ENCODE peak calls at places on chromosome 7, in ten cellular contexts. One of them, this sample, is unnamed.

GRCh38 chr7:1562611-1563051 is 6.6 kb upstream of the TMEM184A start:
- DNase-seq in mucosa of descending colon: peak
- DNase-seq in uterus: no peak
- DNase-seq in thyroid gland: no peak
- DNase-seq in endodermal cell: no peak
- DNase-seq in AG09309: no peak
- DNase-seq in astrocyte of the spinal cord: no peak
- DNase-seq in neural crest cell: no peak
- DNase-seq in GM10248: no peak
- DNase-seq in neural progenitor cell: no peak
- DNase-seq in this sample: no peak

GRCh38 chr7:25829663-25830062 is 322.3 kb upstream of the NFE2L3 start:
- DNase-seq in mucosa of descending colon: no peak
- DNase-seq in uterus: no peak
- DNase-seq in thyroid gland: no peak
- DNase-seq in endodermal cell: no peak
- DNase-seq in AG09309: no peak
- DNase-seq in astrocyte of the spinal cord: no peak
- DNase-seq in neural crest cell: no peak
- DNase-seq in GM10248: no peak
- DNase-seq in neural progenitor cell: no peak
- DNase-seq in this sample: no peak

GRCh38 chr7:117251687-117252086 is 71.2 kb downstream of the WNT2 start:
- DNase-seq in mucosa of descending colon: no peak
- DNase-seq in uterus: no peak
- DNase-seq in thyroid gland: no peak
- DNase-seq in endodermal cell: no peak
- DNase-seq in AG09309: peak
- DNase-seq in astrocyte of the spinal cord: peak
- DNase-seq in neural crest cell: no peak
- DNase-seq in GM10248: no peak
- DNase-seq in neural progenitor cell: no peak
- DNase-seq in this sample: no peak

GRCh38 chr7:158815046-158815445 is 14.3 kb downstream of the ESYT2 start:
- DNase-seq in mucosa of descending colon: no peak
- DNase-seq in uterus: no peak
- DNase-seq in thyroid gland: peak
- DNase-seq in endodermal cell: peak
- DNase-seq in AG09309: no peak
- DNase-seq in astrocyte of the spinal cord: peak
- DNase-seq in neural crest cell: no peak
- DNase-seq in GM10248: no peak
- DNase-seq in neural progenitor cell: peak
- DNase-seq in this sample: no peak

GRCh38 chr7:130490888-130491771 is 755 bp upstream of the MEST start:
- DNase-seq in mucosa of descending colon: peak
- DNase-seq in uterus: peak
- DNase-seq in thyroid gland: peak
- DNase-seq in endodermal cell: peak
- DNase-seq in AG09309: no peak
- DNase-seq in astrocyte of the spinal cord: peak
- DNase-seq in neural crest cell: peak
- DNase-seq in GM10248: peak
- DNase-seq in neural progenitor cell: peak
- DNase-seq in this sample: no peak

GRCh38 chr7:140358771-140359095 is 39.6 kb downstream of the SLC37A3 start:
- DNase-seq in mucosa of descending colon: no peak
- DNase-seq in uterus: no peak
- DNase-seq in thyroid gland: no peak
- DNase-seq in endodermal cell: no peak
- DNase-seq in AG09309: no peak
- DNase-seq in astrocyte of the spinal cord: no peak
- DNase-seq in neural crest cell: no peak
- DNase-seq in GM10248: no peak
- DNase-seq in neural progenitor cell: no peak
- DNase-seq in this sample: no peak

GRCh38 chr7:107966701-107967100 is 36.3 kb downstream of the LAMB1 start:
- DNase-seq in mucosa of descending colon: no peak
- DNase-seq in uterus: no peak
- DNase-seq in thyroid gland: no peak
- DNase-seq in endodermal cell: peak
- DNase-seq in AG09309: no peak
- DNase-seq in astrocyte of the spinal cord: peak
- DNase-seq in neural crest cell: no peak
- DNase-seq in GM10248: no peak
- DNase-seq in neural progenitor cell: peak
- DNase-seq in this sample: peak

GRCh38 chr7:107043916-107044346 is 574 bp upstream of the PRKAR2B start:
- DNase-seq in mucosa of descending colon: no peak
- DNase-seq in uterus: no peak
- DNase-seq in thyroid gland: no peak
- DNase-seq in endodermal cell: no peak
- DNase-seq in AG09309: no peak
- DNase-seq in astrocyte of the spinal cord: no peak
- DNase-seq in neural crest cell: no peak
- DNase-seq in GM10248: no peak
- DNase-seq in neural progenitor cell: no peak
- DNase-seq in this sample: no peak

GRCh38 chr7:117041822-117042221 is 88.5 kb downstream of the ST7 start:
- DNase-seq in mucosa of descending colon: no peak
- DNase-seq in uterus: no peak
- DNase-seq in thyroid gland: no peak
- DNase-seq in endodermal cell: no peak
- DNase-seq in AG09309: no peak
- DNase-seq in astrocyte of the spinal cord: no peak
- DNase-seq in neural crest cell: no peak
- DNase-seq in GM10248: no peak
- DNase-seq in neural progenitor cell: no peak
- DNase-seq in this sample: no peak

GRCh38 chr7:127907638-127908040 is 123.6 kb downstream of the LRRC4 start:
- DNase-seq in mucosa of descending colon: no peak
- DNase-seq in uterus: no peak
- DNase-seq in thyroid gland: no peak
- DNase-seq in endodermal cell: no peak
- DNase-seq in AG09309: no peak
- DNase-seq in astrocyte of the spinal cord: peak
- DNase-seq in neural crest cell: no peak
- DNase-seq in GM10248: no peak
- DNase-seq in neural progenitor cell: no peak
- DNase-seq in this sample: peak

GRCh38 chr7:69517985-69518731 is 80.1 kb upstream of the AUTS2 start:
- DNase-seq in mucosa of descending colon: no peak
- DNase-seq in uterus: no peak
- DNase-seq in thyroid gland: no peak
- DNase-seq in endodermal cell: peak
- DNase-seq in AG09309: no peak
- DNase-seq in astrocyte of the spinal cord: no peak
- DNase-seq in neural crest cell: peak
- DNase-seq in GM10248: no peak
- DNase-seq in neural progenitor cell: peak
- DNase-seq in this sample: no peak

GRCh38 chr7:74481458-74482324 is 28.0 kb downstream of the GTF2IRD1 start:
- DNase-seq in mucosa of descending colon: no peak
- DNase-seq in uterus: no peak
- DNase-seq in thyroid gland: no peak
- DNase-seq in endodermal cell: no peak
- DNase-seq in AG09309: no peak
- DNase-seq in astrocyte of the spinal cord: peak
- DNase-seq in neural crest cell: no peak
- DNase-seq in GM10248: no peak
- DNase-seq in neural progenitor cell: no peak
- DNase-seq in this sample: no peak

GRCh38 chr7:155965010-155965409 is 152.7 kb upstream of the SHH start:
- DNase-seq in mucosa of descending colon: no peak
- DNase-seq in uterus: no peak
- DNase-seq in thyroid gland: no peak
- DNase-seq in endodermal cell: peak
- DNase-seq in AG09309: no peak
- DNase-seq in astrocyte of the spinal cord: peak
- DNase-seq in neural crest cell: no peak
- DNase-seq in GM10248: no peak
- DNase-seq in neural progenitor cell: no peak
- DNase-seq in this sample: peak

GRCh38 chr7:132488634-132489302 is 87.5 kb downstream of the PLXNA4 start:
- DNase-seq in mucosa of descending colon: no peak
- DNase-seq in uterus: no peak
- DNase-seq in thyroid gland: no peak
- DNase-seq in endodermal cell: no peak
- DNase-seq in AG09309: no peak
- DNase-seq in astrocyte of the spinal cord: peak
- DNase-seq in neural crest cell: no peak
- DNase-seq in GM10248: no peak
- DNase-seq in neural progenitor cell: no peak
- DNase-seq in this sample: no peak

GRCh38 chr7:132485136-132485535 is 91.1 kb downstream of the PLXNA4 start:
- DNase-seq in mucosa of descending colon: no peak
- DNase-seq in uterus: no peak
- DNase-seq in thyroid gland: no peak
- DNase-seq in endodermal cell: no peak
- DNase-seq in AG09309: no peak
- DNase-seq in astrocyte of the spinal cord: no peak
- DNase-seq in neural crest cell: no peak
- DNase-seq in GM10248: no peak
- DNase-seq in neural progenitor cell: no peak
- DNase-seq in this sample: no peak

GRCh38 chr7:132485600-132486594 is 90.4 kb downstream of the PLXNA4 start:
- DNase-seq in mucosa of descending colon: no peak
- DNase-seq in uterus: peak
- DNase-seq in thyroid gland: no peak
- DNase-seq in endodermal cell: no peak
- DNase-seq in AG09309: no peak
- DNase-seq in astrocyte of the spinal cord: no peak
- DNase-seq in neural crest cell: no peak
- DNase-seq in GM10248: no peak
- DNase-seq in neural progenitor cell: no peak
- DNase-seq in this sample: no peak

GRCh38 chr7:132480534-132480933 is 95.7 kb downstream of the PLXNA4 start:
- DNase-seq in mucosa of descending colon: no peak
- DNase-seq in uterus: peak
- DNase-seq in thyroid gland: peak
- DNase-seq in endodermal cell: no peak
- DNase-seq in AG09309: no peak
- DNase-seq in astrocyte of the spinal cord: no peak
- DNase-seq in neural crest cell: no peak
- DNase-seq in GM10248: no peak
- DNase-seq in neural progenitor cell: no peak
- DNase-seq in this sample: no peak

GRCh38 chr7:132482866-132483265 is 93.4 kb downstream of the PLXNA4 start:
- DNase-seq in mucosa of descending colon: no peak
- DNase-seq in uterus: no peak
- DNase-seq in thyroid gland: no peak
- DNase-seq in endodermal cell: no peak
- DNase-seq in AG09309: no peak
- DNase-seq in astrocyte of the spinal cord: no peak
- DNase-seq in neural crest cell: no peak
- DNase-seq in GM10248: no peak
- DNase-seq in neural progenitor cell: no peak
- DNase-seq in this sample: no peak
- TF ChIP-seq CTCF in mucosa of descending colon: no peak
- TF ChIP-seq CTCF in uterus: no peak
- TF ChIP-seq CTCF in thyroid gland: no peak
- TF ChIP-seq CTCF in endodermal cell: no peak
- TF ChIP-seq CTCF in AG09309: no peak
- TF ChIP-seq CTCF in astrocyte of the spinal cord: no peak
- TF ChIP-seq CTCF in neural crest cell: no peak
- TF ChIP-seq CTCF in GM10248: no peak
- TF ChIP-seq CTCF in neural progenitor cell: no peak
- TF ChIP-seq CTCF in this sample: no peak

GRCh38 chr7:266851-267840 is 22.8 kb upstream of the FOXL3 start:
- DNase-seq in mucosa of descending colon: peak
- DNase-seq in uterus: no peak
- DNase-seq in thyroid gland: peak
- DNase-seq in endodermal cell: peak
- DNase-seq in AG09309: no peak
- DNase-seq in astrocyte of the spinal cord: no peak
- DNase-seq in neural crest cell: peak
- DNase-seq in GM10248: no peak
- DNase-seq in neural progenitor cell: peak
- DNase-seq in this sample: peak
- TF ChIP-seq CTCF in mucosa of descending colon: peak
- TF ChIP-seq CTCF in uterus: peak
- TF ChIP-seq CTCF in thyroid gland: peak
- TF ChIP-seq CTCF in endodermal cell: peak
- TF ChIP-seq CTCF in AG09309: peak
- TF ChIP-seq CTCF in astrocyte of the spinal cord: peak
- TF ChIP-seq CTCF in neural crest cell: peak
- TF ChIP-seq CTCF in GM10248: no peak
- TF ChIP-seq CTCF in neural progenitor cell: peak
- TF ChIP-seq CTCF in this sample: peak

GRCh38 chr7:67854784-67855183 is 858.2 kb downstream of the TYW1 start:
- DNase-seq in mucosa of descending colon: no peak
- DNase-seq in uterus: no peak
- DNase-seq in thyroid gland: no peak
- DNase-seq in endodermal cell: no peak
- DNase-seq in AG09309: no peak
- DNase-seq in astrocyte of the spinal cord: no peak
- DNase-seq in neural crest cell: no peak
- DNase-seq in GM10248: no peak
- DNase-seq in neural progenitor cell: no peak
- DNase-seq in this sample: no peak
- TF ChIP-seq CTCF in mucosa of descending colon: no peak
- TF ChIP-seq CTCF in uterus: no peak
- TF ChIP-seq CTCF in thyroid gland: no peak
- TF ChIP-seq CTCF in endodermal cell: no peak
- TF ChIP-seq CTCF in AG09309: no peak
- TF ChIP-seq CTCF in astrocyte of the spinal cord: no peak
- TF ChIP-seq CTCF in neural crest cell: no peak
- TF ChIP-seq CTCF in GM10248: no peak
- TF ChIP-seq CTCF in neural progenitor cell: no peak
- TF ChIP-seq CTCF in this sample: no peak

DNA sequence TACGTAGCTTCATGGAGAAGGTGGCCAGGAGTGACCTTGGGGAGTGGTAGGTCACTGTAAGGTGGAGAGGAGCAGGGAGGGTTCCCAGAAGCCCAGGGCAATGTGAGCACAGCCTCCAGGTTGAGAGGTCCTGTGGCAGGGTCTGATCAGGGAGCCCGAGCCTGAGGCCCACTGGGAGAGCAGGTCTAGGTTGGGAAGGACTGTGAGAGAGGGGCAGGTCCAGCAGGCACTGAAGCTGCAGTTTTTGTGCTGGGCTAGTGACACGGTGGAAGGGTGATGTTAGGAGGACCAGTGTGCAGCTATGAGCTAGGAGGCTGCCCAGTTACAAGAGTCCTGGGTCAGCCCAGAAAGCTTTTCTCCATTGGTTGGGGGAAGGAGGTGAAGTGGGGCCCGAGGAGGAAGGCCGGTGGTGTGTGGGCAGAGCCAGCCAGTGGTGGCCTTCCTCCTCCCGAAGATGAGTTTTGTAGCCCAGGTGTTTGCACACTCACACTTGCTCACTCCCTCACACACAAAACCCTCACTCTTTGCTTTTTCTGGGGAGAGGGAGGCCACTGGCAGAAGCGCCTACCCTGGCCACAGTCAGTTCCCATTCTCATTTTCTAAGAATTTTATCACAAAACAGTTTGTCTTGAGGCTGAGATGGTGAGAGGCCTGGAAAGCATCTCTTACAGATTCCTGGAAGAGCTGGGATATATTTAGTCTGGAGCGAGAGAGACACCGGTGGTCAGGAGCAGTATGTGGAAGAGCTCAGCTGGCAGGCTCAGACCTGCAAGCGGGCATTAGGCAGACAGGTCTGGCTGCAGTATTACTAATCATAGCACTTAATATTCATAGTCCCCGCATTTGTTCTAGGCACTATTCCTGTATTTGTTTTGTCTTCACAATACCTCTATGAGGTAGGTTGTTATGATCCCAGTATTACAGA is 57.1 kb downstream of the ZNF467 start:
- DNase-seq in mucosa of descending colon: no peak
- DNase-seq in uterus: no peak
- DNase-seq in thyroid gland: no peak
- DNase-seq in endodermal cell: peak
- DNase-seq in AG09309: no peak
- DNase-seq in astrocyte of the spinal cord: peak
- DNase-seq in neural crest cell: no peak
- DNase-seq in GM10248: no peak
- DNase-seq in neural progenitor cell: no peak
- DNase-seq in this sample: peak
- TF ChIP-seq CTCF in mucosa of descending colon: no peak
- TF ChIP-seq CTCF in uterus: no peak
- TF ChIP-seq CTCF in thyroid gland: no peak
- TF ChIP-seq CTCF in endodermal cell: peak
- TF ChIP-seq CTCF in AG09309: no peak
- TF ChIP-seq CTCF in astrocyte of the spinal cord: no peak
- TF ChIP-seq CTCF in neural crest cell: no peak
- TF ChIP-seq CTCF in GM10248: no peak
- TF ChIP-seq CTCF in neural progenitor cell: no peak
- TF ChIP-seq CTCF in this sample: no peak